ENCODE peak calls at places on chromosomes 4 and X, in nine cellular contexts. Y, P, C, N, M, U, W, I and T are unnamed samples.

GRCh38 chrX:155768036-155768769 is 112.9 kb upstream of the VAMP7 start:
- DNase-seq in Y (no peak), P (no peak), C (no peak), N (no peak), M (peak; percentile 14), U (peak; percentile 49), W (no peak), I (no peak), T (peak; percentile 27)

GRCh38 chr4:4395849-4396627 is 9.1 kb downstream of the NSG1 start:
- DNase-seq in Y (no peak), P (no peak), C (no peak), N (peak; percentile 42), M (peak; percentile 61), U (no peak), W (no peak), I (no peak), T (peak; percentile 28)

GRCh38 chr4:16195209-16195608 is 31.1 kb downstream of the TAPT1 start:
- DNase-seq in Y (no peak), P (no peak), C (no peak), N (no peak), M (no peak), U (no peak), W (no peak), I (no peak), T (no peak)

GRCh38 chrX:145393702-145394235 is 146.5 kb downstream of the SPANXN1 start:
- DNase-seq in Y (no peak), P (no peak), C (no peak), N (no peak), M (peak; percentile 6), U (no peak), W (no peak), I (no peak), T (no peak)

GRCh38 chrX:53379008-53379710 is 43.3 kb downstream of the SMC1A start:
- DNase-seq in Y (no peak), P (no peak), C (no peak), N (no peak), M (no peak), U (no peak), W (no peak), I (no peak), T (no peak)

GRCh38 chr4:85744950-85745349 is 270.0 kb downstream of the ARHGAP24 start:
- DNase-seq in Y (no peak), P (no peak), C (no peak), N (no peak), M (no peak), U (peak; percentile 79), W (no peak), I (peak; percentile 38), T (no peak)

GRCh38 chr4:169139013-169139412 is 129.0 kb upstream of the CBR4 start:
- DNase-seq in Y (no peak), P (no peak), C (no peak), N (no peak), M (no peak), U (no peak), W (no peak), I (no peak), T (no peak)

GRCh38 chr4:147707892-147708672 is 23.8 kb upstream of the ARHGAP10 start:
- DNase-seq in Y (no peak), P (peak; percentile 44), C (no peak), N (peak; percentile 34), M (peak; percentile 57), U (peak; percentile 56), W (peak; percentile 69), I (no peak), T (no peak)

GRCh38 chr4:48831532-48832015 is 686 bp downstream of the OCIAD1 start:
- DNase-seq in Y (no peak), P (no peak), C (no peak), N (peak; percentile 32), M (no peak), U (peak; percentile 25), W (no peak), I (no peak), T (no peak)

GRCh38 chr4:37758226-37758625 is 68.3 kb upstream of the PGM2 start:
- DNase-seq in Y (no peak), P (no peak), C (peak; percentile 16), N (no peak), M (no peak), U (peak; percentile 90), W (peak; percentile 29), I (no peak), T (no peak)

GRCh38 chrX:134172588-134173259 is 64.3 kb upstream of the CCDC160 start:
- DNase-seq in Y (peak; percentile 66), P (peak; percentile 43), C (no peak), N (peak; percentile 20), M (peak; percentile 69), U (no peak), W (peak; percentile 17), I (no peak), T (peak; percentile 61)

GRCh38 chr4:183098080-183098722 is 856 bp upstream of the WWC2 start:
- DNase-seq in Y (peak; percentile 81), P (peak; percentile 75), C (no peak), N (no peak), M (peak; percentile 81), U (no peak), W (peak; percentile 52), I (no peak), T (peak; percentile 67)

GRCh38 chr4:151167561-151167960 is 68.1 kb downstream of the RPS3A start:
- DNase-seq in Y (no peak), P (no peak), C (no peak), N (no peak), M (no peak), U (no peak), W (no peak), I (no peak), T (no peak)

GRCh38 chr4:142955501-142955900 is 109.4 kb upstream of the INPP4B start:
- DNase-seq in Y (no peak), P (no peak), C (no peak), N (no peak), M (no peak), U (no peak), W (no peak), I (no peak), T (no peak)

GRCh38 chr4:127509155-127509554 is 123.6 kb upstream of the INTU start:
- DNase-seq in Y (no peak), P (no peak), C (no peak), N (no peak), M (no peak), U (no peak), W (no peak), I (no peak), T (no peak)

DNA sequence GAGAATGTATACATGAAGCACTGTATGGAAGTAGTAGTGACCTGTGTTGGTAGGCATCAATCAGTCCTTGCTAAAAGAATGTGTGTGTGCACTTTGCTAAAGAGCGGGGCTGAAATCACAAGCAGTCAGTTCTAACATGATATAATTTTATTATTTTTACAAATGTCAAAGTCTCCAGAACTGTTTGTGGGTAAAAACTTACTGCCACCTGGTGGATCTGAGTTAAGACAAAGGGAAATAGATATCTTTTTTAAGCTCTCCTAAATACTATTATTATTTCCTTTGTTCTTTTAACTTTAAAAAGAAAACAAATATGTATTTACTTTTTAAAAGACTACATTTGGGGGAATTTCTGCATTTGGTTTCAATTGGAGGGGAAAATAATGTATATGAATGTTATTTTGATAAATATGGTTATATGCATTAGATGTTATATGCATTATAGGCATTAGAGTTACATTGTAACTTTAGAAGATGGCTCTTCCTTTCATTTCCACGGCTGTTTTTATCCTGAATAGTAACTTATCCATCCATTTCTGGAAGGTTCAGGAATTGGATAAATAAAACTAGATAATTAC is 7.8 kb upstream of the CLOCK start:
- DNase-seq in Y (no peak), P (no peak), C (no peak), N (no peak), M (peak; percentile 26), U (peak; percentile 40), W (no peak), I (no peak), T (no peak)
- H3K4me3 ChIP-seq in Y (no peak overlapping the region), P (no peak overlapping the region), C (no peak overlapping the region), N (no peak overlapping the region), M (no peak overlapping the region), U (no peak overlapping the region), W (no peak overlapping the region), I (no peak overlapping the region), T (no peak overlapping the region)

GRCh38 chr4:78150465-78150864 is 93.3 kb downstream of the FRAS1 start:
- DNase-seq in Y (no peak), P (no peak), C (no peak), N (no peak), M (no peak), U (no peak), W (no peak), I (no peak), T (no peak)
- H3K4me3 ChIP-seq in Y (no peak overlapping the region), P (no peak overlapping the region), C (no peak overlapping the region), N (no peak overlapping the region), M (no peak overlapping the region), U (no peak overlapping the region), W (no peak overlapping the region), I (no peak overlapping the region), T (no peak overlapping the region)

GRCh38 chrX:40845331-40845911 is 110.1 kb upstream of the MED14 start:
- DNase-seq in Y (no peak), P (peak; percentile 34), C (peak; percentile 54), N (no peak), M (no peak), U (peak; percentile 17), W (no peak), I (peak; percentile 67), T (no peak)
- H3K4me3 ChIP-seq in Y (no peak overlapping the region), P (no peak overlapping the region), C (no peak overlapping the region), N (no peak overlapping the region), M (no peak overlapping the region), U (no peak overlapping the region), W (no peak overlapping the region), I (no peak overlapping the region), T (no peak overlapping the region)

GRCh38 chr4:68369474-68369805 is 19.6 kb upstream of the YTHDC1 start:
- DNase-seq in Y (no peak), P (no peak), C (peak; percentile 90), N (no peak), M (no peak), U (peak; percentile 95), W (no peak), I (no peak), T (no peak)
- H3K4me3 ChIP-seq in Y (no peak overlapping the region), P (no peak overlapping the region), C (no peak overlapping the region), N (no peak overlapping the region), M (no peak overlapping the region), U (no peak overlapping the region), W (no peak overlapping the region), I (no peak overlapping the region), T (no peak overlapping the region)

GRCh38 chr4:112633477-112634235 is 3.1 kb downstream of the ZGRF1 start:
- DNase-seq in Y (no peak), P (no peak), C (no peak), N (peak; percentile 19), M (peak; percentile 40), U (peak; percentile 29), W (no peak), I (no peak), T (no peak)
- H3K4me3 ChIP-seq in Y (no peak overlapping the region), P (no peak overlapping the region), C (no peak overlapping the region), N (no peak overlapping the region), M (peak overlapping the region; percentile 34), U (no peak overlapping the region), W (no peak overlapping the region), I (no peak overlapping the region), T (no peak overlapping the region)